ENCODE peak calls at places on chromosome 20, in five cellular contexts. F, Z, X, N and P are unnamed samples.

GRCh38 chr20:41182296-41183212 is 45.2 kb downstream of the PLCG1 start:
- DNase-seq in F (no peak), Z (no peak), X (no peak), N (no peak), P (no peak)

GRCh38 chr20:19073584-19074198 is 138.8 kb upstream of the SLC24A3 start:
- DNase-seq in F (peak), Z (no peak), X (no peak), N (no peak), P (no peak)

GRCh38 chr20:33524261-33524660 is 34.4 kb downstream of the CBFA2T2 start:
- DNase-seq in F (no peak), Z (no peak), X (no peak), N (no peak), P (no peak)

GRCh38 chr20:31676534-31677030 is 38.9 kb downstream of the COX4I2 start:
- DNase-seq in F (no peak), Z (no peak), X (no peak), N (no peak), P (no peak)

GRCh38 chr20:9112541-9113515 is 43.9 kb downstream of the PLCB4 start:
- DNase-seq in F (peak), Z (no peak), X (peak), N (peak), P (no peak)

GRCh38 chr20:46990017-46990810 is 95.6 kb downstream of the EYA2 start:
- DNase-seq in F (no peak), Z (peak), X (no peak), N (no peak), P (no peak)

GRCh38 chr20:15847415-15847814 is 725.8 kb downstream of the KIF16B start:
- DNase-seq in F (no peak), Z (no peak), X (no peak), N (no peak), P (no peak)

GRCh38 chr20:54340206-54340605 is 132.3 kb downstream of the PFDN4 start:
- DNase-seq in F (no peak), Z (no peak), X (no peak), N (no peak), P (no peak)

GRCh38 chr20:46572181-46572580 is 21.7 kb upstream of the OCSTAMP start:
- DNase-seq in F (no peak), Z (no peak), X (peak), N (no peak), P (no peak)

GRCh38 chr20:41534170-41534569 is 84.0 kb downstream of the CHD6 start:
- DNase-seq in F (no peak), Z (no peak), X (no peak), N (no peak), P (no peak)

GRCh38 chr20:5065489-5066383 is 54.0 kb downstream of the PCNA start:
- DNase-seq in F (no peak), Z (peak), X (peak), N (peak), P (peak)

GRCh38 chr20:57947421-57948176 is 237.8 kb upstream of the PMEPA1 start:
- DNase-seq in F (no peak), Z (no peak), X (peak), N (peak), P (peak)
- TF ChIP-seq CTCF in F (no peak), Z (no peak), X (peak), N (peak), P (peak)

GRCh38 chr20:3358676-3359340 is 48.7 kb downstream of the DNAAF9 start:
- DNase-seq in F (no peak), Z (no peak), X (no peak), N (no peak), P (no peak)
- TF ChIP-seq CTCF in F (no peak), Z (no peak), X (no peak), N (no peak), P (no peak)

GRCh38 chr20:10379761-10380160 is 54.3 kb downstream of the MKKS start:
- DNase-seq in F (no peak), Z (no peak), X (no peak), N (no peak), P (no peak)

GRCh38 chr20:10385850-10386544 is 48.0 kb downstream of the MKKS start:
- DNase-seq in F (no peak), Z (no peak), X (no peak), N (peak), P (no peak)

GRCh38 chr20:10376271-10377075 is 57.5 kb downstream of the MKKS start:
- DNase-seq in F (no peak), Z (no peak), X (peak), N (peak), P (no peak)

DNA sequence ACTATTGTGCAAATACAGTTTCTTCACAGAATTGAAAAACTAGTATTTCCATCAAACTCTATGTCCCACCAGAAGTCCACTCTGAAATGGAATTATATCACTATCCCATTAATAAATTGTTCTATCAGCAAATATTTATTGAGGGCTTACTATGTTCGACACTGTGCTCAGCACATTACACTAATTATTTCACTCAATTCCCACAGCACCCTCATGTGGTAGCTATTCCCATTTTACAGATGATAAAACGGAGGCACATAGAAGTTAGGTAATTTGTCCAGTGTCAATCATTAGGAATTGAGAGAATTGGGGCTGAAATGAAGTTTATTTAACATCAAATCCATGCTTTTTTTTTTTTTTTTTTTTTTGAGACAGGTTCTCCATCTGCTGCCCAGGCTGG is 52.5 kb downstream of the MKKS start:
- DNase-seq in F (no peak), Z (no peak), X (peak), N (no peak), P (no peak)
- TF ChIP-seq CTCF in F (no peak), Z (no peak), X (no peak), N (peak), P (no peak)

DNA sequence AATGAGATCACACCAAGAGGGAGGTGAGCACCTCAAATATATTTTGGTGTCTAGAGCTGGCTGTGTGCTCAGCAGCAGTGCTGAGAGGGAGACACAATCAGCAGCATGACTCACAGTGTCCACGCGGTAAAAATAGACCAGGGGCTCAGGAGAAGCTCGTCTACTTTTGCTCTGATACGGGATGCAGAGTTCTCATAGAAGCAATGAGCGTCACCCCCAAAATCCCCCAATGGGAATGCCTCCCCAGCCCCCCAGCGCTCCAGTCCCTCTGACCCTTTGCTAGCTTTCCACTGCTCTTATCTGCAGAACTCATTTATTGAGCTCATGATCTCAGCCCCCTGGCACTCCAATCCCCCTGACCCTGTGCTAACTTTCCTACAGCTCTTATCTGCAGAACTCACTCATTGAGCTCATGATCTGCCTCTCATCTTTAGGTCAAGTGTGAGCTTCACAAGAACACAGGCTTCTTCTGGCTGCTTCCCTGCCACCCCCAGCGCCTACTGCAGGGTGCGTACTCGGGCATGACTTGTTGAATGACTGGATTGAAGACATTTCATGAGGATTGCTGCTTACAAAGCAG is 34.0 kb downstream of the SYNDIG1 start:
- DNase-seq in F (peak), Z (peak), X (peak), N (peak), P (no peak)
- TF ChIP-seq CTCF in F (no peak), Z (no peak), X (no peak), N (peak), P (no peak)

GRCh38 chr20:45138451-45139300 is 14.4 kb upstream of the WFDC12 start:
- DNase-seq in F (peak), Z (peak), X (peak), N (no peak), P (no peak)
- TF ChIP-seq CTCF in F (peak), Z (peak), X (peak), N (peak), P (peak)

GRCh38 chr20:45080867-45081616 is 19.9 kb downstream of the KCNS1 start:
- DNase-seq in F (peak), Z (no peak), X (peak), N (peak), P (no peak)
- TF ChIP-seq CTCF in F (peak), Z (no peak), X (peak), N (peak), P (peak)

DNA sequence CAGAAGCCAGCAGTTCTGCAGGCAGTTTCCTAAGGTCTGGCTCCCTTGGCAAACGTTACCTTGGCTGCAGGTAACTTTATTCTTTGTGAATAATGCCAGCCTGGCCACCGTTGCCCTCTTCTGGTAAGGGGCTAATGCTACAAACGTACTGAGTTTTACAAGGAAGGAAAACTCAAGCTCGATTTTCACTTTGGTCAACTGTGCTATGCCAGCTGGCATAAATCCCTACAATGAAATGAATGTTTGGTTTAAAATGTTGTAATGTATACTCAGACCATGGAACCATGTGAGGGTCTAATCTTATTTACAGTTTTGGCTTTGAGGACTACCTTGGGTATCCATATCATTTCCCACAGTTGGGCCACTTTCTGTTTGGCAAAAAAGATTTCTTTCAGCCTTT is 101.4 kb downstream of the SLX4IP start:
- DNase-seq in F (no peak), Z (no peak), X (peak), N (no peak), P (peak)
- TF ChIP-seq CTCF in F (peak), Z (no peak), X (peak), N (peak), P (peak)